ENCODE peak calls at places on chromosomes 11 and 22, in five cellular contexts. D is renal cortical epithelial cell, W is cardiac fibroblast, M is right cardiac atrium, H is BJ. R is an unnamed sample.

GRCh38 chr11:34827239-34827638 is 88.9 kb downstream of the APIP start:
- DNase-seq in W (no peak), D (peak), M (no peak), H (no peak), R (no peak)

GRCh38 chr22:44024288-44024908 is at the start of gene PARVB:
- DNase-seq in H (no peak), D (no peak), M (peak), W (peak), R (peak)

GRCh38 chr11:75855191-75855590 is 40.2 kb downstream of the UVRAG start:
- DNase-seq in H (no peak), D (peak), W (no peak), M (no peak), R (peak)

GRCh38 chr11:86068138-86068861 is 584 bp downstream of the PICALM start:
- DNase-seq in H (no peak), M (peak), W (peak), D (no peak), R (peak)

GRCh38 chr11:62705401-62705800 is 1.8 kb downstream of the BSCL2 start:
- DNase-seq in H (no peak), D (no peak), M (peak), W (no peak), R (no peak)

GRCh38 chr11:20658135-20658534 is 11.3 kb upstream of the NELL1 start:
- DNase-seq in D (no peak), H (no peak), W (no peak), M (no peak), R (no peak)

GRCh38 chr11:106990322-106990721 is 28.0 kb downstream of the GUCY1A2 start:
- DNase-seq in M (peak), D (no peak), W (no peak), H (no peak), R (no peak)

GRCh38 chr11:66851251-66851620 is 5.6 kb upstream of the LRFN4 start:
- DNase-seq in W (no peak), H (no peak), D (no peak), M (peak), R (no peak)

GRCh38 chr22:35894937-35895708 is 133.5 kb downstream of the RBFOX2 start:
- DNase-seq in D (peak), H (peak), W (peak), M (no peak), R (peak)

GRCh38 chr22:42428760-42429159 is 3.4 kb downstream of the NFAM1 start:
- DNase-seq in D (no peak), M (peak), H (no peak), W (no peak), R (no peak)

GRCh38 chr22:35539910-35540599 is 576 bp upstream of the RASD2 start:
- DNase-seq in W (no peak), H (no peak), D (no peak), M (peak), R (peak)

GRCh38 chr11:47616726-47617416 is 22.7 kb upstream of the C1QTNF4 start:
- DNase-seq in W (peak), D (peak), M (peak), H (no peak), R (peak)

GRCh38 chr11:122399375-122399774 is 256.1 kb upstream of the UBASH3B start:
- DNase-seq in W (no peak), M (no peak), H (no peak), D (no peak), R (no peak)

GRCh38 chr11:111748035-111748804 is 18.0 kb downstream of the PPP2R1B start:
- DNase-seq in H (no peak), W (no peak), D (no peak), M (no peak), R (no peak)

GRCh38 chr22:27100789-27101188 is 443.4 kb downstream of the MIAT start:
- DNase-seq in W (no peak), M (peak), H (no peak), D (peak), R (peak)

GRCh38 chr11:64352099-64353005 is 6.6 kb upstream of the RPS6KA4 start:
- DNase-seq in H (no peak), D (no peak), M (no peak), W (no peak), R (no peak)

GRCh38 chr11:128886401-128887119 is 4.6 kb upstream of the KCNJ5 start:
- DNase-seq in D (no peak), H (no peak), M (no peak), W (no peak), R (no peak)

GRCh38 chr22:17761145-17761488 is 13.2 kb downstream of the BID start:
- DNase-seq in M (no peak), H (no peak), D (peak), W (no peak), R (no peak)

GRCh38 chr11:110123003-110123402 is 29.8 kb downstream of the ZC3H12C start:
- DNase-seq in W (peak), M (no peak), H (peak), D (no peak), R (no peak)

GRCh38 chr22:39725351-39726035 is 154.9 kb downstream of the CACNA1I start:
- DNase-seq in D (no peak), W (no peak), M (no peak), H (no peak), R (no peak)

GRCh38 chr22:45499746-45500145 is 2.9 kb upstream of the FBLN1 start:
- DNase-seq in D (no peak), M (peak), W (no peak), H (no peak), R (no peak)

GRCh38 chr22:36411589-36412258 is 24.0 kb upstream of the MYH9 start:
- DNase-seq in D (peak), H (no peak), W (no peak), M (no peak), R (no peak)

GRCh38 chr11:15613799-15614198 is 499.1 kb downstream of the INSC start:
- DNase-seq in D (no peak), H (no peak), W (no peak), M (no peak), R (no peak)

GRCh38 chr11:114081641-114082414 is 22.3 kb downstream of the ZBTB16 start:
- DNase-seq in H (no peak), D (peak), M (no peak), W (peak), R (no peak)

GRCh38 chr22:32444068-32444467 is 20.2 kb downstream of the BPIFC start:
- DNase-seq in W (no peak), H (no peak), M (no peak), D (peak), R (peak)

GRCh38 chr11:60875366-60875720 is 8.0 kb downstream of the ZP1 start:
- DNase-seq in D (no peak), W (no peak), M (no peak), H (no peak), R (no peak)

GRCh38 chr11:76102772-76103171 is 103.5 kb downstream of the WNT11 start:
- DNase-seq in W (peak), M (peak), D (no peak), H (no peak), R (no peak)

GRCh38 chr11:2302280-2302843 is 549 bp downstream of the TSPAN32 start:
- DNase-seq in D (no peak), H (no peak), M (no peak), W (no peak), R (no peak)

GRCh38 chr11:13126430-13126829 is 117.3 kb downstream of the RASSF10 start:
- DNase-seq in H (peak), W (peak), D (peak), M (no peak), R (peak)

GRCh38 chr11:119340335-119341221 is at the start of gene C1QTNF5:
- DNase-seq in H (no peak), M (peak), D (peak), W (peak), R (no peak)

GRCh38 chr11:32184057-32185055 is 93.5 kb downstream of the RCN1 start:
- DNase-seq in D (no peak), M (peak), W (no peak), H (no peak), R (no peak)

R was measured in Caki2.